ENCODE peak calls at places on chromosome 21, in four cellular contexts. M, U, K and A are unnamed samples. For H3K9me3, the result is how much of the 10 kb centered on the place peaks cover.

GRCh38 chr21:43906585-43907370 is 41.8 kb downstream of the AGPAT3 start:
- DNase-seq in M (no peak), U (no peak), K (no peak), A (no peak)

GRCh38 chr21:43916691-43917514 is 51.9 kb downstream of the AGPAT3 start:
- DNase-seq in M (peak), U (no peak), K (no peak), A (no peak)

GRCh38 chr21:38945536-38946245 is 140.0 kb downstream of the ETS2 start:
- DNase-seq in M (peak), U (peak), K (peak), A (no peak)

GRCh38 chr21:26834181-26834945 is 10.8 kb downstream of the ADAMTS1 start:
- DNase-seq in M (peak), U (peak), K (no peak), A (peak)

GRCh38 chr21:31612889-31613785 is 46.4 kb upstream of the SOD1 start:
- DNase-seq in M (peak), U (peak), K (peak), A (peak)

GRCh38 chr21:36696390-36696639 is 2.6 kb upstream of the SIM2 start:
- DNase-seq in M (no peak), U (no peak), K (no peak), A (no peak)

GRCh38 chr21:39750670-39751069 is 5.7 kb downstream of the IGSF5 start:
- DNase-seq in M (no peak), U (no peak), K (no peak), A (peak)

GRCh38 chr21:32867587-32867986 is 96.0 kb upstream of the PAXBP1 start:
- DNase-seq in M (no peak), U (no peak), K (no peak), A (no peak)

GRCh38 chr21:31132574-31133242 is 94.4 kb upstream of the KRTAP19-8 start:
- DNase-seq in M (peak), U (peak), K (no peak), A (no peak)

GRCh38 chr21:38810034-38810825 is 4.5 kb downstream of the ETS2 start:
- DNase-seq in M (no peak), U (no peak), K (no peak), A (no peak)

GRCh38 chr21:15543473-15543872 is 186.3 kb upstream of the USP25 start:
- DNase-seq in M (no peak), U (no peak), K (no peak), A (no peak)

GRCh38 chr21:43644609-43645008 is 14.7 kb downstream of the HSF2BP start:
- DNase-seq in M (peak), U (peak), K (no peak), A (no peak)

GRCh38 chr21:34192646-34193285 is 119.4 kb downstream of the MRPS6 start:
- DNase-seq in M (no peak), U (no peak), K (no peak), A (no peak)
- H3K9ac ChIP-seq in M (no peak), U (no peak), K (no peak), A (no peak)

GRCh38 chr21:34813266-34813886 is 144.6 kb downstream of the CLIC6 start:
- DNase-seq in M (peak), U (peak), K (no peak), A (peak)
- H2BK5ac ChIP-seq in M (peak), U (no peak), K (no peak), A (peak)

GRCh38 chr21:28133116-28133515 is 859.6 kb downstream of the LTN1 start:
- DNase-seq in M (no peak), U (no peak), K (no peak), A (no peak)
- H3K9me3 ChIP-seq in M (under half), U (under half), K (under half), A (under half)

GRCh38 chr21:20946701-20947100 is 51.5 kb upstream of the NCAM2 start:
- DNase-seq in M (no peak), U (no peak), K (no peak), A (no peak)
- H3K9ac ChIP-seq in M (no peak), U (no peak), K (no peak), A (no peak)

GRCh38 chr21:46420241-46421190 is 38.2 kb upstream of the DIP2A start:
- DNase-seq in M (no peak), U (no peak), K (no peak), A (no peak)

GRCh38 chr21:46421191-46421750 is 37.4 kb upstream of the DIP2A start:
- DNase-seq in M (no peak), U (no peak), K (no peak), A (no peak)

GRCh38 chr21:46422636-46423241 is 36.0 kb upstream of the DIP2A start:
- DNase-seq in M (no peak), U (no peak), K (no peak), A (no peak)

GRCh38 chr21:46423546-46424061 is 35.1 kb upstream of the DIP2A start:
- DNase-seq in M (no peak), U (no peak), K (no peak), A (no peak)

GRCh38 chr21:46421756-46422555 is 36.7 kb upstream of the DIP2A start:
- DNase-seq in M (no peak), U (no peak), K (no peak), A (no peak)
- H2BK5ac ChIP-seq in M (no peak), U (no peak), K (no peak), A (no peak)

GRCh38 chr21:46597896-46598343 is 7.0 kb downstream of the S100B start:
- DNase-seq in M (no peak), U (no peak), K (no peak), A (no peak)

GRCh38 chr21:46594276-46594675 is 10.6 kb downstream of the S100B start:
- DNase-seq in M (no peak), U (no peak), K (no peak), A (no peak)

GRCh38 chr21:46597031-46597430 is 7.9 kb downstream of the S100B start:
- DNase-seq in M (no peak), U (no peak), K (no peak), A (no peak)

GRCh38 chr21:46598563-46599250 is 6.2 kb downstream of the S100B start:
- DNase-seq in M (no peak), U (no peak), K (no peak), A (no peak)

GRCh38 chr21:46596201-46596600 is 8.7 kb downstream of the S100B start:
- DNase-seq in M (no peak), U (no peak), K (no peak), A (no peak)
- H3K9me3 ChIP-seq in M (under half), U (under half), K (under half), A (under half)